ENCODE peak calls at places on chromosome 3, in nine cellular contexts. One of them, this sample, is unnamed.

GRCh38 chr3:185959609-185960517 is 22.0 kb upstream of the TRA2B start:
- DNase-seq in DND-41: no peak
- DNase-seq in cardiac muscle cell: peak
- DNase-seq in osteocyte: no peak
- DNase-seq in transverse colon: peak
- DNase-seq in Peyer's patch: no peak
- DNase-seq in stomach: no peak
- DNase-seq in thoracic aorta: no peak
- DNase-seq in adrenal gland: peak
- DNase-seq in this sample: no peak

GRCh38 chr3:63990204-63990603 is 33.1 kb downstream of the PSMD6 start:
- DNase-seq in DND-41: no peak
- DNase-seq in cardiac muscle cell: no peak
- DNase-seq in osteocyte: no peak
- DNase-seq in transverse colon: no peak
- DNase-seq in Peyer's patch: no peak
- DNase-seq in stomach: no peak
- DNase-seq in thoracic aorta: no peak
- DNase-seq in adrenal gland: no peak
- DNase-seq in this sample: no peak

GRCh38 chr3:77313843-77314242 is 273.9 kb downstream of the ROBO2 start:
- DNase-seq in DND-41: no peak
- DNase-seq in cardiac muscle cell: no peak
- DNase-seq in osteocyte: no peak
- DNase-seq in transverse colon: no peak
- DNase-seq in Peyer's patch: no peak
- DNase-seq in stomach: no peak
- DNase-seq in thoracic aorta: no peak
- DNase-seq in adrenal gland: no peak
- DNase-seq in this sample: no peak

GRCh38 chr3:41893977-41894376 is 67.9 kb downstream of the ULK4 start:
- DNase-seq in DND-41: no peak
- DNase-seq in cardiac muscle cell: peak
- DNase-seq in osteocyte: no peak
- DNase-seq in transverse colon: no peak
- DNase-seq in Peyer's patch: no peak
- DNase-seq in stomach: no peak
- DNase-seq in thoracic aorta: no peak
- DNase-seq in adrenal gland: peak
- DNase-seq in this sample: no peak

GRCh38 chr3:43214616-43215015 is 71.7 kb upstream of the SNRK start:
- DNase-seq in DND-41: no peak
- DNase-seq in cardiac muscle cell: no peak
- DNase-seq in osteocyte: no peak
- DNase-seq in transverse colon: no peak
- DNase-seq in Peyer's patch: no peak
- DNase-seq in stomach: no peak
- DNase-seq in thoracic aorta: no peak
- DNase-seq in adrenal gland: no peak
- DNase-seq in this sample: no peak

GRCh38 chr3:184864012-184864411 is 52.0 kb downstream of the VPS8 start:
- DNase-seq in DND-41: no peak
- DNase-seq in cardiac muscle cell: no peak
- DNase-seq in osteocyte: no peak
- DNase-seq in transverse colon: no peak
- DNase-seq in Peyer's patch: no peak
- DNase-seq in stomach: no peak
- DNase-seq in thoracic aorta: no peak
- DNase-seq in adrenal gland: no peak
- DNase-seq in this sample: no peak

GRCh38 chr3:140682586-140682985 is 4.7 kb downstream of the TRIM42 start:
- DNase-seq in DND-41: no peak
- DNase-seq in cardiac muscle cell: no peak
- DNase-seq in osteocyte: no peak
- DNase-seq in transverse colon: no peak
- DNase-seq in Peyer's patch: no peak
- DNase-seq in stomach: no peak
- DNase-seq in thoracic aorta: no peak
- DNase-seq in adrenal gland: no peak
- DNase-seq in this sample: no peak

GRCh38 chr3:13852638-13853009 is 27.2 kb downstream of the WNT7A start:
- DNase-seq in DND-41: no peak
- DNase-seq in cardiac muscle cell: no peak
- DNase-seq in osteocyte: no peak
- DNase-seq in transverse colon: no peak
- DNase-seq in Peyer's patch: no peak
- DNase-seq in stomach: no peak
- DNase-seq in thoracic aorta: no peak
- DNase-seq in adrenal gland: no peak
- DNase-seq in this sample: no peak

GRCh38 chr3:136750922-136751258 is 1.3 kb downstream of the STAG1 start:
- DNase-seq in DND-41: no peak
- DNase-seq in cardiac muscle cell: no peak
- DNase-seq in osteocyte: no peak
- DNase-seq in transverse colon: no peak
- DNase-seq in Peyer's patch: no peak
- DNase-seq in stomach: no peak
- DNase-seq in thoracic aorta: no peak
- DNase-seq in adrenal gland: no peak
- DNase-seq in this sample: no peak

GRCh38 chr3:195221015-195221853 is 49.7 kb downstream of the XXYLT1 start:
- DNase-seq in DND-41: no peak
- DNase-seq in cardiac muscle cell: no peak
- DNase-seq in osteocyte: peak
- DNase-seq in transverse colon: no peak
- DNase-seq in Peyer's patch: no peak
- DNase-seq in stomach: no peak
- DNase-seq in thoracic aorta: no peak
- DNase-seq in adrenal gland: peak
- DNase-seq in this sample: no peak

GRCh38 chr3:58585994-58586393 is 8.8 kb upstream of the FAM107A start:
- DNase-seq in DND-41: no peak
- DNase-seq in cardiac muscle cell: no peak
- DNase-seq in osteocyte: no peak
- DNase-seq in transverse colon: no peak
- DNase-seq in Peyer's patch: no peak
- DNase-seq in stomach: no peak
- DNase-seq in thoracic aorta: no peak
- DNase-seq in adrenal gland: no peak
- DNase-seq in this sample: no peak

GRCh38 chr3:58584690-58585004 is 7.5 kb upstream of the FAM107A start:
- DNase-seq in DND-41: no peak
- DNase-seq in cardiac muscle cell: no peak
- DNase-seq in osteocyte: no peak
- DNase-seq in transverse colon: no peak
- DNase-seq in Peyer's patch: no peak
- DNase-seq in stomach: no peak
- DNase-seq in thoracic aorta: no peak
- DNase-seq in adrenal gland: no peak
- DNase-seq in this sample: no peak

GRCh38 chr3:58588030-58588614 is 10.9 kb upstream of the FAM107A start:
- DNase-seq in DND-41: peak
- DNase-seq in cardiac muscle cell: peak
- DNase-seq in osteocyte: no peak
- DNase-seq in transverse colon: no peak
- DNase-seq in Peyer's patch: no peak
- DNase-seq in stomach: no peak
- DNase-seq in thoracic aorta: no peak
- DNase-seq in adrenal gland: no peak
- DNase-seq in this sample: no peak

GRCh38 chr3:58586776-58587192 is 9.6 kb upstream of the FAM107A start:
- DNase-seq in DND-41: no peak
- DNase-seq in cardiac muscle cell: peak
- DNase-seq in osteocyte: no peak
- DNase-seq in transverse colon: no peak
- DNase-seq in Peyer's patch: no peak
- DNase-seq in stomach: no peak
- DNase-seq in thoracic aorta: no peak
- DNase-seq in adrenal gland: no peak
- DNase-seq in this sample: no peak

GRCh38 chr3:58585005-58585786 is 8.0 kb upstream of the FAM107A start:
- DNase-seq in DND-41: no peak
- DNase-seq in cardiac muscle cell: peak
- DNase-seq in osteocyte: peak
- DNase-seq in transverse colon: peak
- DNase-seq in Peyer's patch: peak
- DNase-seq in stomach: peak
- DNase-seq in thoracic aorta: peak
- DNase-seq in adrenal gland: peak
- DNase-seq in this sample: peak
- TF ChIP-seq CTCF in DND-41: no peak
- TF ChIP-seq CTCF in cardiac muscle cell: peak
- TF ChIP-seq CTCF in osteocyte: peak
- TF ChIP-seq CTCF in transverse colon: peak
- TF ChIP-seq CTCF in Peyer's patch: peak
- TF ChIP-seq CTCF in stomach: peak
- TF ChIP-seq CTCF in thoracic aorta: peak
- TF ChIP-seq CTCF in adrenal gland: peak
- TF ChIP-seq CTCF in this sample: peak

GRCh38 chr3:142275856-142276255 is 50.5 kb upstream of the GK5 start:
- DNase-seq in DND-41: no peak
- DNase-seq in cardiac muscle cell: no peak
- DNase-seq in osteocyte: no peak
- DNase-seq in transverse colon: no peak
- DNase-seq in Peyer's patch: no peak
- DNase-seq in stomach: no peak
- DNase-seq in thoracic aorta: no peak
- DNase-seq in adrenal gland: no peak
- DNase-seq in this sample: no peak
- TF ChIP-seq CTCF in DND-41: no peak
- TF ChIP-seq CTCF in cardiac muscle cell: no peak
- TF ChIP-seq CTCF in osteocyte: no peak
- TF ChIP-seq CTCF in transverse colon: no peak
- TF ChIP-seq CTCF in Peyer's patch: no peak
- TF ChIP-seq CTCF in stomach: no peak
- TF ChIP-seq CTCF in thoracic aorta: no peak
- TF ChIP-seq CTCF in adrenal gland: no peak
- TF ChIP-seq CTCF in this sample: no peak

GRCh38 chr3:124345845-124346244 is 353.9 kb upstream of the ROPN1 start:
- DNase-seq in DND-41: no peak
- DNase-seq in cardiac muscle cell: no peak
- DNase-seq in osteocyte: no peak
- DNase-seq in transverse colon: no peak
- DNase-seq in Peyer's patch: no peak
- DNase-seq in stomach: no peak
- DNase-seq in thoracic aorta: no peak
- DNase-seq in adrenal gland: no peak
- DNase-seq in this sample: no peak

GRCh38 chr3:124346487-124346886 is 354.6 kb upstream of the ROPN1 start:
- DNase-seq in DND-41: no peak
- DNase-seq in cardiac muscle cell: no peak
- DNase-seq in osteocyte: no peak
- DNase-seq in transverse colon: no peak
- DNase-seq in Peyer's patch: no peak
- DNase-seq in stomach: no peak
- DNase-seq in thoracic aorta: no peak
- DNase-seq in adrenal gland: no peak
- DNase-seq in this sample: no peak

GRCh38 chr3:124352143-124352528 is 360.2 kb upstream of the ROPN1 start:
- DNase-seq in DND-41: no peak
- DNase-seq in cardiac muscle cell: no peak
- DNase-seq in osteocyte: no peak
- DNase-seq in transverse colon: no peak
- DNase-seq in Peyer's patch: no peak
- DNase-seq in stomach: no peak
- DNase-seq in thoracic aorta: no peak
- DNase-seq in adrenal gland: no peak
- DNase-seq in this sample: no peak

GRCh38 chr3:124351430-124352142 is 359.7 kb upstream of the ROPN1 start:
- DNase-seq in DND-41: peak
- DNase-seq in cardiac muscle cell: peak
- DNase-seq in osteocyte: no peak
- DNase-seq in transverse colon: no peak
- DNase-seq in Peyer's patch: no peak
- DNase-seq in stomach: no peak
- DNase-seq in thoracic aorta: no peak
- DNase-seq in adrenal gland: peak
- DNase-seq in this sample: peak

GRCh38 chr3:124347418-124347817 is 355.5 kb upstream of the ROPN1 start:
- DNase-seq in DND-41: no peak
- DNase-seq in cardiac muscle cell: no peak
- DNase-seq in osteocyte: no peak
- DNase-seq in transverse colon: no peak
- DNase-seq in Peyer's patch: no peak
- DNase-seq in stomach: no peak
- DNase-seq in thoracic aorta: no peak
- DNase-seq in adrenal gland: no peak
- DNase-seq in this sample: no peak
- TF ChIP-seq CTCF in DND-41: no peak
- TF ChIP-seq CTCF in cardiac muscle cell: no peak
- TF ChIP-seq CTCF in osteocyte: no peak
- TF ChIP-seq CTCF in transverse colon: no peak
- TF ChIP-seq CTCF in Peyer's patch: no peak
- TF ChIP-seq CTCF in stomach: no peak
- TF ChIP-seq CTCF in thoracic aorta: no peak
- TF ChIP-seq CTCF in adrenal gland: no peak
- TF ChIP-seq CTCF in this sample: no peak

GRCh38 chr3:149634072-149634471 is 23.8 kb downstream of the WWTR1 start:
- DNase-seq in DND-41: no peak
- DNase-seq in cardiac muscle cell: no peak
- DNase-seq in osteocyte: no peak
- DNase-seq in transverse colon: no peak
- DNase-seq in Peyer's patch: no peak
- DNase-seq in stomach: no peak
- DNase-seq in thoracic aorta: no peak
- DNase-seq in adrenal gland: no peak
- DNase-seq in this sample: no peak

GRCh38 chr3:149630806-149631205 is 27.0 kb downstream of the WWTR1 start:
- DNase-seq in DND-41: no peak
- DNase-seq in cardiac muscle cell: no peak
- DNase-seq in osteocyte: no peak
- DNase-seq in transverse colon: no peak
- DNase-seq in Peyer's patch: no peak
- DNase-seq in stomach: no peak
- DNase-seq in thoracic aorta: no peak
- DNase-seq in adrenal gland: no peak
- DNase-seq in this sample: no peak

GRCh38 chr3:149632225-149632624 is 25.6 kb downstream of the WWTR1 start:
- DNase-seq in DND-41: no peak
- DNase-seq in cardiac muscle cell: no peak
- DNase-seq in osteocyte: no peak
- DNase-seq in transverse colon: no peak
- DNase-seq in Peyer's patch: no peak
- DNase-seq in stomach: no peak
- DNase-seq in thoracic aorta: no peak
- DNase-seq in adrenal gland: no peak
- DNase-seq in this sample: no peak

GRCh38 chr3:149635396-149635795 is 22.4 kb downstream of the WWTR1 start:
- DNase-seq in DND-41: no peak
- DNase-seq in cardiac muscle cell: no peak
- DNase-seq in osteocyte: no peak
- DNase-seq in transverse colon: no peak
- DNase-seq in Peyer's patch: no peak
- DNase-seq in stomach: no peak
- DNase-seq in thoracic aorta: no peak
- DNase-seq in adrenal gland: no peak
- DNase-seq in this sample: no peak

DNA sequence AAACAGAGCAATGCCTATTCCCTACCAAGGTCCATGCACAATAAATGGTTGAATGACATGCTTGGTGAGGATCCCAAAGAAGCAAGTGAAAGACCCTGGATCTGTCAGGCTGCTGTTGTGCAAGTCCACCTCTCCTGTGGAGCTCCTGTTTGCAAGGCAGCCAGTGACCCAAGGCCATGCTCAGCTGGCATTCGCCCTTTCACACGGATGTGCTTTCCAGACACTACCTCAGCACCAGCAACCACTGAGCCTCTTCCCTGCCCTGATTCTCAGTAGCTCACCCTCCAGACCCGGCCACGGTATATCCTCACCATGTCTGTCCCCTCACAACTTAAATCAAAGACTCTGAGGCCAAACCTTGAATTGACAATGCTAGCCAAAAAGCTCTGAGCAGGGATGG is 23.3 kb downstream of the WWTR1 start:
- DNase-seq in DND-41: no peak
- DNase-seq in cardiac muscle cell: no peak
- DNase-seq in osteocyte: no peak
- DNase-seq in transverse colon: no peak
- DNase-seq in Peyer's patch: no peak
- DNase-seq in stomach: no peak
- DNase-seq in thoracic aorta: no peak
- DNase-seq in adrenal gland: peak
- DNase-seq in this sample: no peak
- TF ChIP-seq CTCF in DND-41: no peak
- TF ChIP-seq CTCF in cardiac muscle cell: no peak
- TF ChIP-seq CTCF in osteocyte: no peak
- TF ChIP-seq CTCF in transverse colon: no peak
- TF ChIP-seq CTCF in Peyer's patch: no peak
- TF ChIP-seq CTCF in stomach: no peak
- TF ChIP-seq CTCF in thoracic aorta: no peak
- TF ChIP-seq CTCF in adrenal gland: no peak
- TF ChIP-seq CTCF in this sample: no peak

This sample was measured in heart left ventricle.